ENCODE peak calls at places on chromosomes 11 and 22, in nine cellular contexts. Q, A, C, T, F, D, K, I and B are unnamed samples.

GRCh38 chr11:77560605-77561004 is 29.1 kb upstream of the AQP11 start:
- DNase-seq in I (no peak), F (no peak), Q (peak; percentile 40), K (no peak), D (no peak), A (no peak), T (no peak), C (peak; percentile 19), B (peak; percentile 15)

GRCh38 chr11:61294717-61295595 is at the start of gene VWCE:
- DNase-seq in A (peak; percentile 73), T (peak; percentile 58), F (peak; percentile 71), Q (peak; percentile 37), D (peak; percentile 48), I (peak; percentile 76), C (peak; percentile 64), K (peak; percentile 61), B (no peak)

GRCh38 chr11:21646351-21646750 is 546.5 kb upstream of the ANO5 start:
- DNase-seq in C (no peak), I (no peak), K (no peak), D (no peak), Q (no peak), T (no peak), A (no peak), F (no peak), B (no peak)

GRCh38 chr22:24496661-24497060 is 1.5 kb downstream of the UPB1 start:
- DNase-seq in I (no peak), Q (no peak), D (no peak), T (no peak), K (no peak), A (no peak), C (no peak), F (no peak), B (no peak)

GRCh38 chr11:78037056-78037455 is 14.0 kb upstream of the KCTD14 start:
- DNase-seq in T (no peak), F (peak; percentile 89), C (no peak), Q (no peak), D (peak; percentile 80), A (no peak), K (peak; percentile 76), I (no peak), B (no peak)

GRCh38 chr11:72726266-72727220 is 25.7 kb downstream of the ARAP1 start:
- DNase-seq in C (no peak), T (no peak), I (no peak), Q (no peak), D (no peak), A (no peak), K (peak; percentile 50), F (no peak), B (no peak)

GRCh38 chr11:61855939-61856730 is 28.0 kb downstream of the FADS2 start:
- DNase-seq in D (no peak), T (no peak), Q (peak; percentile 22), F (no peak), A (no peak), C (no peak), K (no peak), I (no peak), B (no peak)

GRCh38 chr11:12964650-12965049 is 44.5 kb upstream of the RASSF10 start:
- DNase-seq in K (no peak), F (no peak), D (no peak), I (no peak), C (no peak), A (no peak), T (no peak), Q (no peak), B (no peak)

GRCh38 chr22:42906605-42907338 is 49.7 kb upstream of the ARFGAP3 start:
- DNase-seq in F (no peak), C (peak; percentile 87), K (no peak), Q (no peak), I (no peak), A (peak; percentile 86), D (no peak), T (peak; percentile 65), B (no peak)

GRCh38 chr22:42908082-42908746 is 51.1 kb upstream of the ARFGAP3 start:
- DNase-seq in Q (no peak), C (no peak), D (no peak), A (peak; percentile 76), K (peak; percentile 39), F (no peak), I (no peak), T (no peak), B (no peak)

GRCh38 chr22:42905702-42906183 is 48.7 kb upstream of the ARFGAP3 start:
- DNase-seq in A (peak; percentile 87), T (peak; percentile 46), D (peak; percentile 67), K (peak; percentile 65), Q (no peak), C (no peak), F (peak; percentile 87), I (no peak), B (no peak)

GRCh38 chr22:42909363-42910058 is 52.4 kb upstream of the ARFGAP3 start:
- DNase-seq in I (no peak), T (no peak), D (no peak), Q (no peak), K (peak; percentile 39), A (no peak), F (no peak), C (no peak), B (no peak)

GRCh38 chr22:42907404-42908081 is 50.5 kb upstream of the ARFGAP3 start:
- DNase-seq in A (no peak), Q (peak; percentile 18), T (no peak), D (no peak), K (peak; percentile 41), F (no peak), C (peak; percentile 33), I (no peak), B (no peak)
- TF ChIP-seq CTCF in A (no peak), Q (no peak), T (no peak), D (no peak), K (no peak), F (no peak), C (no peak), I (no peak), B (no peak)

GRCh38 chr22:29475550-29475949 is 4.5 kb upstream of the NEFH start:
- DNase-seq in D (no peak), I (no peak), F (no peak), A (no peak), K (no peak), C (no peak), T (no peak), Q (no peak), B (no peak)

GRCh38 chr22:29464581-29464980 is 15.4 kb upstream of the NEFH start:
- DNase-seq in C (no peak), Q (no peak), A (no peak), F (no peak), T (no peak), D (no peak), I (no peak), K (no peak), B (no peak)

GRCh38 chr22:29470159-29470855 is 9.7 kb upstream of the NEFH start:
- DNase-seq in I (no peak), D (peak; percentile 68), Q (peak; percentile 68), C (peak; percentile 70), T (peak; percentile 52), F (peak; percentile 63), A (no peak), K (peak; percentile 76), B (no peak)

GRCh38 chr22:29473001-29473400 is 7.0 kb upstream of the NEFH start:
- DNase-seq in Q (no peak), I (no peak), T (no peak), C (no peak), K (no peak), F (no peak), A (no peak), D (no peak), B (no peak)

DNA sequence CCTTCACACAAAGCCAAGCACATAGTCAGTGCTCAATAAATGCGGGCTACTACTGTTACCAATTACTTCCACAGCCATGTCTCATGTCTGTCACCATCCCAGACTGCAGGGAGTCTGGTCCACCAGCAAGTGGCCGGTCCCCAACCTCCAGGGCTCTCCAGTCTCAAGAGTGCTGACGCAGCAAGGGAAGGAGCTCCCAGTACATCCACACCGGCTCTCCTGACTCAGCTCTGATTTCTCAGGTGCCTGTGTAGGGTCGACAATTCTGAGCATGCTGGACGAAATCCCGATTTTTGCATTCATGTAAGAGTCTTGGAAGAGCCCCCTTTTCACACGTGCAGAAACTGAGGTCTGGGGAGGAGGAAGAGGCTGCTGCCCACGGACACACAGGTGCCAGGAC is 10.3 kb upstream of the NEFH start:
- DNase-seq in D (no peak), T (no peak), C (no peak), Q (no peak), I (no peak), F (no peak), A (no peak), K (no peak), B (no peak)
- H3K4me3 ChIP-seq in D (peak overlapping the region; percentile 13), T (no peak overlapping the region), C (peak overlapping the region; percentile 14), Q (no peak overlapping the region), I (peak overlapping the region; percentile 62), F (no peak overlapping the region), A (no peak overlapping the region), K (peak overlapping the region; percentile 35), B (peak overlapping the region; percentile 45)

GRCh38 chr22:19942071-19942885 is 660 bp upstream of the TXNRD2 start:
- DNase-seq in K (peak; percentile 67), F (no peak), Q (peak; percentile 76), T (no peak), A (peak; percentile 70), I (no peak), D (no peak), C (peak; percentile 80), B (peak; percentile 4)

GRCh38 chr22:19942886-19943664 is 1.5 kb upstream of the TXNRD2 start:
- DNase-seq in T (no peak), A (peak; percentile 75), C (peak; percentile 90), K (peak; percentile 37), I (no peak), F (no peak), D (no peak), Q (peak; percentile 95), B (peak; percentile 19)

GRCh38 chr22:19943665-19944026 is 2.0 kb upstream of the TXNRD2 start:
- DNase-seq in D (no peak), I (peak; percentile 73), C (peak; percentile 71), K (peak; percentile 48), A (peak; percentile 61), F (no peak), Q (peak; percentile 72), T (no peak), B (peak; percentile 7)

GRCh38 chr22:19951351-19951750 is 9.7 kb upstream of the TXNRD2 start:
- DNase-seq in I (no peak), Q (no peak), D (no peak), F (no peak), A (no peak), C (no peak), T (no peak), K (peak; percentile 16), B (no peak)

DNA sequence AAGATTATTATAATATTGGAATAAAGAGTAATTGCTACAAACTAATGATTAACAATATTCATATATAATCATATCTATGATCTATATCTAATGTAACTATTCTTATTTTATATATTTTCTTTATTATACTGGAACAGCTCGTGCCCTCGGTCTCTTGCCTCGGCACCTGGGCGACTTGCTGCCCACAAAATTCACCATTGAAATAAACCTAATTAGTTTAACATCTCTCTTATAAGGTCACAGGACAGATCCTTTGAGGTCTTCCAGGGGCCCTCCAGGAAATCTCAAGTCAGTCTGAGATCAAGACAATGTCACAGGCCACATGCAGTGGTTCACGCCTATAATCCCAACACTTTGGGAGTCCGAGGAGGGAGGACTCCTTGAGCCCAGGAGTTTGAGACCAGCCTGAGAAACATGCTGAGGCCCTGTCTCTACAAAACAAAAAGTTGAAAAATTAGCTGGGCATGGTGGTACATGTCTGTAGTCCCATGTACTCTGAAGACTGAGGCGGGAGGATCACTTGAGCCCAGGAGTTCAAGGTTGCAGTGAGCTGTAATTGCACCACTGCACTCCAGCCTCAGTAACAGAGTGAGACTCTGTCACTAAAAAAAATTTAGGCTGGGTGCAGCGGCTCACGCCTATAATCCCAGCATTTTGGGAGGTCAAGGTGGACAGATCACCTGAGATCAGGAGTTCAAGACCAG is 6.6 kb upstream of the TXNRD2 start:
- DNase-seq in C (no peak), I (peak; percentile 66), K (peak; percentile 6), Q (no peak), F (no peak), D (no peak), T (no peak), A (no peak), B (no peak)
- TF ChIP-seq CTCF in C (no peak), I (no peak), K (no peak), Q (no peak), F (no peak), D (peak; percentile 26), T (no peak), A (no peak), B (no peak)

GRCh38 chr11:82889133-82890001 is 10.9 kb downstream of the PRCP start:
- DNase-seq in Q (no peak), A (no peak), F (no peak), D (no peak), I (no peak), K (peak; percentile 50), T (no peak), C (peak; percentile 16), B (no peak)

DNA sequence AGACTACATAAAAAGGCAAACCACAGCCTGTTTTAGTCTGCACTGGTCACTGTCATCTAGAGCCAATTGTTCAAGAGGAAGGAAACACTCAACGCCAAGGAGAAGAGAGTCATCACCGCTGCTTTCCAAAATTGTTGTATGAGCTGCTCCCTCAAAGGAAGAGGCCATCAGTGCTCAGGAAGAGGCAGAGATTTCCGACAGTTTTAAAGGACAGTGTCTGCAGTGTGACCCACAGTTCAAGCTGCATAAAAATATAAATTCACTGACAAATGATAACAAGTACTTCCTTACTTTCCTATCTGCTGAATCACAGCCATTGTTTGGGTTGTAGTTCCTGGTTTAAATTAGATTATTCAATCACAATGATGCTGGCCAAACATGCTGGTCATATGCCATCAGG is 16.4 kb downstream of the PRCP start:
- DNase-seq in I (no peak), F (no peak), A (no peak), T (no peak), C (peak; percentile 19), K (no peak), D (no peak), Q (peak; percentile 25), B (no peak)
- H3K4me3 ChIP-seq in I (no peak overlapping the region), F (no peak overlapping the region), A (no peak overlapping the region), T (no peak overlapping the region), C (no peak overlapping the region), K (no peak overlapping the region), D (no peak overlapping the region), Q (no peak overlapping the region), B (no peak overlapping the region)